ENCODE peak calls at places on chromosomes 13 and 19, in five cellular contexts. R is hepatocyte, D is NCI-H1105 treated with DMSO at 0.1 percent for 48 hours, Y is cardiac fibroblast, O is astrocyte of the cerebellum. T is an unnamed sample.

GRCh38 chr19:39434123-39435076 is 1.3 kb downstream of the RPS16 start:
- DNase-seq in R (no peak), D (no peak), Y (no peak), O (no peak), T (no peak)

GRCh38 chr19:13001502-13002388 is 6.5 kb downstream of the NFIX start:
- DNase-seq in R (peak), D (no peak), Y (peak), O (no peak), T (no peak)

GRCh38 chr13:48653074-48654054 is at the start of gene CYSLTR2:
- DNase-seq in R (peak), D (peak), Y (peak), O (peak), T (peak)

GRCh38 chr19:17949956-17950309 is 17.0 kb upstream of the KCNN1 start:
- DNase-seq in R (no peak), D (no peak), Y (no peak), O (no peak), T (no peak)

GRCh38 chr13:109904218-109904617 is 117.8 kb upstream of the IRS2 start:
- DNase-seq in R (no peak), D (no peak), Y (no peak), O (no peak), T (no peak)

GRCh38 chr13:111537115-111537728 is 216.8 kb downstream of the TEX29 start:
- DNase-seq in R (no peak), D (no peak), Y (no peak), O (no peak), T (no peak)

GRCh38 chr13:87398047-87398446 is 273.1 kb upstream of the SLITRK5 start:
- DNase-seq in R (no peak), D (no peak), Y (no peak), O (no peak), T (no peak)

GRCh38 chr19:518292-519231 is 11.3 kb downstream of the TPGS1 start:
- DNase-seq in R (peak), D (no peak), Y (peak), O (no peak), T (peak)

GRCh38 chr19:2476451-2477140 is 669 bp downstream of the GADD45B start:
- DNase-seq in R (peak), D (no peak), Y (peak), O (no peak), T (peak)

GRCh38 chr13:100787899-100788298 is 113.3 kb upstream of the TMTC4 start:
- DNase-seq in R (no peak), D (no peak), Y (no peak), O (no peak), T (no peak)

GRCh38 chr19:18173054-18173571 is 500 bp upstream of the IFI30 start:
- DNase-seq in R (no peak), D (no peak), Y (no peak), O (no peak), T (no peak)

GRCh38 chr19:40786060-40787037 is 8.3 kb downstream of the RAB4B start:
- DNase-seq in R (no peak), D (no peak), Y (no peak), O (no peak), T (no peak)

GRCh38 chr13:33119886-33120543 is 103.8 kb downstream of the KL start:
- DNase-seq in R (no peak), D (peak), Y (no peak), O (peak), T (no peak)

GRCh38 chr19:2315818-2316353 is 7.9 kb upstream of the LINGO3 start:
- DNase-seq in R (peak), D (no peak), Y (peak), O (peak), T (peak)

GRCh38 chr19:51783373-51783772 is 11.6 kb upstream of the FPR3 start:
- DNase-seq in R (no peak), D (peak), Y (peak), O (no peak), T (peak)

GRCh38 chr13:39961036-39961435 is 305.6 kb downstream of the COG6 start:
- DNase-seq in R (no peak), D (no peak), Y (no peak), O (no peak), T (no peak)

GRCh38 chr19:50890422-50891252 is 17.4 kb downstream of the KLK2 start:
- DNase-seq in R (no peak), D (no peak), Y (no peak), O (no peak), T (peak)

GRCh38 chr19:35206379-35206778 is 22.2 kb downstream of the FAM187B start:
- DNase-seq in R (no peak), D (no peak), Y (no peak), O (no peak), T (no peak)

GRCh38 chr19:12137541-12137940 is 2.6 kb downstream of the ZNF20 start:
- DNase-seq in R (no peak), D (peak), Y (no peak), O (no peak), T (no peak)

GRCh38 chr13:98947925-98948324 is 29.9 kb downstream of the DOCK9 start:
- DNase-seq in R (no peak), D (no peak), Y (no peak), O (no peak), T (no peak)

GRCh38 chr19:5250127-5250659 is 90.4 kb downstream of the PTPRS start:
- DNase-seq in R (no peak), D (no peak), Y (no peak), O (no peak), T (no peak)

GRCh38 chr13:85828094-85828684 is 29.0 kb upstream of the SLITRK6 start:
- DNase-seq in R (peak), D (peak), Y (peak), O (peak), T (peak)